ENCODE peak calls at places on chromosomes 6 and 20, in nine cellular contexts. One of them, this sample, is unnamed.

GRCh38 chr6:13425270-13425905 is 62.0 kb downstream of the GFOD1 start:
- DNase-seq in esophagus squamous epithelium: no peak
- DNase-seq in tibial nerve: no peak
- DNase-seq in effector memory CD4-positive, alpha-beta T cell: no peak
- DNase-seq in uterus: no peak
- DNase-seq in pancreas: no peak
- DNase-seq in CD4-positive, CD25-positive, alpha-beta regulatory T cell: no peak
- DNase-seq in GM12865: peak; percentile 47
- DNase-seq in kidney epithelial cell: no peak
- DNase-seq in this sample: no peak

GRCh38 chr6:35500782-35501181 is 3.9 kb upstream of the TEAD3 start:
- DNase-seq in CD4-positive, CD25-positive, alpha-beta regulatory T cell: no peak
- DNase-seq in tibial nerve: no peak
- DNase-seq in kidney epithelial cell: no peak
- DNase-seq in pancreas: no peak
- DNase-seq in esophagus squamous epithelium: no peak
- DNase-seq in uterus: no peak
- DNase-seq in effector memory CD4-positive, alpha-beta T cell: no peak
- DNase-seq in GM12865: no peak
- DNase-seq in this sample: no peak

GRCh38 chr20:34458631-34459030 is 57.6 kb upstream of the DYNLRB1 start:
- DNase-seq in GM12865: no peak
- DNase-seq in effector memory CD4-positive, alpha-beta T cell: no peak
- DNase-seq in kidney epithelial cell: no peak
- DNase-seq in tibial nerve: no peak
- DNase-seq in pancreas: no peak
- DNase-seq in uterus: no peak
- DNase-seq in esophagus squamous epithelium: no peak
- DNase-seq in CD4-positive, CD25-positive, alpha-beta regulatory T cell: no peak
- DNase-seq in this sample: no peak

GRCh38 chr6:108643184-108643583 is 82.5 kb downstream of the FOXO3 start:
- DNase-seq in uterus: no peak
- DNase-seq in kidney epithelial cell: no peak
- DNase-seq in pancreas: no peak
- DNase-seq in esophagus squamous epithelium: no peak
- DNase-seq in tibial nerve: no peak
- DNase-seq in effector memory CD4-positive, alpha-beta T cell: no peak
- DNase-seq in CD4-positive, CD25-positive, alpha-beta regulatory T cell: no peak
- DNase-seq in GM12865: no peak
- DNase-seq in this sample: no peak

GRCh38 chr20:37880726-37881591 is 22.0 kb upstream of the VSTM2L start:
- DNase-seq in GM12865: no peak
- DNase-seq in effector memory CD4-positive, alpha-beta T cell: no peak
- DNase-seq in pancreas: peak; percentile 37
- DNase-seq in tibial nerve: no peak
- DNase-seq in CD4-positive, CD25-positive, alpha-beta regulatory T cell: no peak
- DNase-seq in uterus: no peak
- DNase-seq in esophagus squamous epithelium: no peak
- DNase-seq in kidney epithelial cell: no peak
- DNase-seq in this sample: peak; percentile 36

GRCh38 chr6:21593412-21593926 is at the start of gene SOX4:
- DNase-seq in esophagus squamous epithelium: peak; percentile 51
- DNase-seq in effector memory CD4-positive, alpha-beta T cell: no peak
- DNase-seq in tibial nerve: peak; percentile 91
- DNase-seq in kidney epithelial cell: peak; percentile 96
- DNase-seq in pancreas: peak; percentile 93
- DNase-seq in uterus: peak; percentile 94
- DNase-seq in GM12865: peak; percentile 97
- DNase-seq in CD4-positive, CD25-positive, alpha-beta regulatory T cell: peak; percentile 55
- DNase-seq in this sample: peak; percentile 98

GRCh38 chr6:37078814-37079213 is 73.4 kb downstream of the FGD2 start:
- DNase-seq in CD4-positive, CD25-positive, alpha-beta regulatory T cell: no peak
- DNase-seq in esophagus squamous epithelium: no peak
- DNase-seq in GM12865: no peak
- DNase-seq in effector memory CD4-positive, alpha-beta T cell: no peak
- DNase-seq in pancreas: no peak
- DNase-seq in kidney epithelial cell: no peak
- DNase-seq in uterus: no peak
- DNase-seq in tibial nerve: no peak
- DNase-seq in this sample: no peak

GRCh38 chr6:119921491-119922010 is 572.0 kb upstream of the MAN1A1 start:
- DNase-seq in tibial nerve: no peak
- DNase-seq in CD4-positive, CD25-positive, alpha-beta regulatory T cell: no peak
- DNase-seq in uterus: no peak
- DNase-seq in esophagus squamous epithelium: no peak
- DNase-seq in pancreas: no peak
- DNase-seq in kidney epithelial cell: no peak
- DNase-seq in effector memory CD4-positive, alpha-beta T cell: no peak
- DNase-seq in GM12865: no peak
- DNase-seq in this sample: no peak

GRCh38 chr20:24102290-24102689 is 113.7 kb upstream of the GGTLC1 start:
- DNase-seq in tibial nerve: no peak
- DNase-seq in kidney epithelial cell: no peak
- DNase-seq in uterus: no peak
- DNase-seq in pancreas: no peak
- DNase-seq in effector memory CD4-positive, alpha-beta T cell: no peak
- DNase-seq in esophagus squamous epithelium: no peak
- DNase-seq in CD4-positive, CD25-positive, alpha-beta regulatory T cell: no peak
- DNase-seq in GM12865: peak; percentile 28
- DNase-seq in this sample: peak; percentile 15

GRCh38 chr6:48834706-48835105 is 628.3 kb downstream of the MMUT start:
- DNase-seq in effector memory CD4-positive, alpha-beta T cell: no peak
- DNase-seq in tibial nerve: no peak
- DNase-seq in pancreas: no peak
- DNase-seq in uterus: no peak
- DNase-seq in kidney epithelial cell: no peak
- DNase-seq in GM12865: no peak
- DNase-seq in CD4-positive, CD25-positive, alpha-beta regulatory T cell: no peak
- DNase-seq in esophagus squamous epithelium: no peak
- DNase-seq in this sample: no peak

GRCh38 chr20:36367907-36368306 is 61.8 kb downstream of the DLGAP4 start:
- DNase-seq in CD4-positive, CD25-positive, alpha-beta regulatory T cell: no peak
- DNase-seq in kidney epithelial cell: no peak
- DNase-seq in pancreas: no peak
- DNase-seq in esophagus squamous epithelium: no peak
- DNase-seq in uterus: no peak
- DNase-seq in GM12865: no peak
- DNase-seq in effector memory CD4-positive, alpha-beta T cell: no peak
- DNase-seq in tibial nerve: no peak
- DNase-seq in this sample: no peak

GRCh38 chr6:24565196-24565595 is 70.4 kb downstream of the ALDH5A1 start:
- DNase-seq in GM12865: no peak
- DNase-seq in pancreas: no peak
- DNase-seq in effector memory CD4-positive, alpha-beta T cell: no peak
- DNase-seq in tibial nerve: no peak
- DNase-seq in CD4-positive, CD25-positive, alpha-beta regulatory T cell: no peak
- DNase-seq in uterus: no peak
- DNase-seq in kidney epithelial cell: no peak
- DNase-seq in esophagus squamous epithelium: no peak
- DNase-seq in this sample: no peak

GRCh38 chr6:50608421-50608820 is 104.9 kb upstream of the TFAP2D start:
- DNase-seq in kidney epithelial cell: no peak
- DNase-seq in uterus: no peak
- DNase-seq in CD4-positive, CD25-positive, alpha-beta regulatory T cell: no peak
- DNase-seq in esophagus squamous epithelium: no peak
- DNase-seq in pancreas: no peak
- DNase-seq in effector memory CD4-positive, alpha-beta T cell: no peak
- DNase-seq in GM12865: no peak
- DNase-seq in tibial nerve: no peak
- DNase-seq in this sample: no peak

GRCh38 chr20:62980970-62981369 is 25.8 kb downstream of the BHLHE23 start:
- DNase-seq in CD4-positive, CD25-positive, alpha-beta regulatory T cell: peak; percentile 26
- DNase-seq in tibial nerve: no peak
- DNase-seq in esophagus squamous epithelium: no peak
- DNase-seq in GM12865: peak; percentile 39
- DNase-seq in uterus: no peak
- DNase-seq in pancreas: no peak
- DNase-seq in effector memory CD4-positive, alpha-beta T cell: no peak
- DNase-seq in kidney epithelial cell: no peak
- DNase-seq in this sample: peak; percentile 13

DNA sequence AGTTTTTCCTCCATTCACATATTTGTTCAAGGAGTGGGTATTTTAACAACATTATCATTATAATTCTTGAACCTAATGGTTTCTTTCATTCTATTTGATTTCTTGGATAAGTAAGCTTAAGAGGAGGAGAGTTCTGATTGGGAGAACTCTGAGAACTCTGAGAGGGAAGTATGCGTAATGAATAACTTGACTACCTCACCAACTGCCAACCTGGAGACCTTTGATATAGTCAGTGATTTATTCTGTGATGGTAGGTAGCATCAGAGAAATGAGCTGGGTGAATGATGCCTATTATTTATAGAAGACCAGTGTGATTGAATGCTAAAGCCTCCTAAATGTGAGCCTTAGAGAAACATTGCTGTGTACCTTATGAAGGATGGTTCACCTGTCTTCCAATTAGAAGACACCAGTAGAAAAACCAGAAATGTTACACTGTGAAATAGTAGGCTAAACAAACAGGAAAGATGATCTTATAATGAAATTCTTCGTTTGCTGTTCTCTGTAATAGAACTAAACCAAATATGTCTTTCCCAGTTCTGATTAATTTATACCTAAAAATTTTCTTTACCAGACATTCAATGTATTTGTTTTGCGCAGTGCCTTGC is 114.9 kb downstream of the RTN4IP1 start:
- DNase-seq in CD4-positive, CD25-positive, alpha-beta regulatory T cell: no peak
- DNase-seq in pancreas: no peak
- DNase-seq in tibial nerve: no peak
- DNase-seq in GM12865: no peak
- DNase-seq in effector memory CD4-positive, alpha-beta T cell: no peak
- DNase-seq in esophagus squamous epithelium: no peak
- DNase-seq in uterus: no peak
- DNase-seq in kidney epithelial cell: no peak
- DNase-seq in this sample: no peak
- H3K4me3 ChIP-seq in CD4-positive, CD25-positive, alpha-beta regulatory T cell: peak overlapping the region; percentile 93
- H3K4me3 ChIP-seq in pancreas: no peak overlapping the region
- H3K4me3 ChIP-seq in tibial nerve: peak overlapping the region; percentile 64
- H3K4me3 ChIP-seq in GM12865: peak overlapping the region; percentile 82
- H3K4me3 ChIP-seq in effector memory CD4-positive, alpha-beta T cell: peak overlapping the region; percentile 27
- H3K4me3 ChIP-seq in esophagus squamous epithelium: no peak overlapping the region
- H3K4me3 ChIP-seq in uterus: no peak overlapping the region
- H3K4me3 ChIP-seq in kidney epithelial cell: no peak overlapping the region
- H3K4me3 ChIP-seq in this sample: no peak overlapping the region

GRCh38 chr6:106979435-106979884 is 4.9 kb upstream of the CD24 start:
- DNase-seq in esophagus squamous epithelium: peak; percentile 21
- DNase-seq in pancreas: peak; percentile 91
- DNase-seq in effector memory CD4-positive, alpha-beta T cell: peak; percentile 44
- DNase-seq in CD4-positive, CD25-positive, alpha-beta regulatory T cell: peak; percentile 58
- DNase-seq in tibial nerve: peak; percentile 84
- DNase-seq in uterus: peak; percentile 71
- DNase-seq in kidney epithelial cell: peak; percentile 37
- DNase-seq in GM12865: peak; percentile 89
- DNase-seq in this sample: peak; percentile 92
- H3K4me3 ChIP-seq in esophagus squamous epithelium: no peak overlapping the region
- H3K4me3 ChIP-seq in pancreas: no peak overlapping the region
- H3K4me3 ChIP-seq in effector memory CD4-positive, alpha-beta T cell: no peak overlapping the region
- H3K4me3 ChIP-seq in CD4-positive, CD25-positive, alpha-beta regulatory T cell: no peak overlapping the region
- H3K4me3 ChIP-seq in tibial nerve: no peak overlapping the region
- H3K4me3 ChIP-seq in uterus: no peak overlapping the region
- H3K4me3 ChIP-seq in kidney epithelial cell: no peak overlapping the region
- H3K4me3 ChIP-seq in GM12865: no peak overlapping the region
- H3K4me3 ChIP-seq in this sample: no peak overlapping the region

DNA sequence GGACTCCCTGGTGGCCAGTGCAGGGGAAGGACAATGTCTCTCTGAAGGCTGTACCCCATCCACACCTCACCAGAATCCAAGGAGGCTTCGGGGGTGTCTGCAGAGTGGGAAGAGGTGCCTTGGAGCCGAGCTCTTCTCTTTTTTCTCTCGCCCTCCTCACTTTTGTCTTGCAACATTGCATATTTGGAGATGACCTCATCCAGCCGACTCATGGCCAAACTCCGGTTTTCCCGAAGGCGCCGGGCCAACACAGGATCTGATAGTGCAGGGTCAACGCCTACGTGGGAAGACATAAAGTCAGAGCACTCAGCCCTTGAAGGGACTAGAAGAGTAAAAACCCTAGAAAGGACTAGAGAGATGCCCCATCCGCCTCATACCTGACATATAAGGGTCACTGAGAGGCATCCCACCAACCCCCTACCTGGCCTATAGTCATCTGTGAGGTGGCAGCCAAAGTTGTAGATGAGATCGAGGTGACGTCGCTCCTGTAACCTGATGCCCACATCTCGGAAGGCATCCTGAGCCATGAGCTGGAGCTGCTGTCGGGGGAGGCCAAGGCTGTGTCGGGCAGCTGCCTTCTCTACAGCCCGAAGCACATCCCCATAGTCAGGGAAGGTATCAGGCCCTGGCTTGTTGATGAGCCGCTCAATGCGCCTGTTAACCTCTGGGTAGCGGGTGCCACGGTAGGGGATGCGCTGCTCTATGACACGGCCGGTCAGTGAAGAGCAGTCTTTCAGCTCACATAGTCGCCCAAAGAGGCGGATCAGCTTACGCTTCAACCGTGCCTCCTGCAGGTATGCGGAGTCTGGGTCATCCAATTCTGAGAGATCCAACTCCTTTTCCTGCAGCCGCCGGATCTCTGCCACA is 3.0 kb upstream of the ZBTB22 start:
- DNase-seq in esophagus squamous epithelium: no peak
- DNase-seq in pancreas: peak; percentile 63
- DNase-seq in CD4-positive, CD25-positive, alpha-beta regulatory T cell: no peak
- DNase-seq in GM12865: no peak
- DNase-seq in tibial nerve: peak; percentile 76
- DNase-seq in kidney epithelial cell: no peak
- DNase-seq in uterus: peak; percentile 86
- DNase-seq in effector memory CD4-positive, alpha-beta T cell: no peak
- DNase-seq in this sample: no peak
- H3K4me3 ChIP-seq in esophagus squamous epithelium: no peak overlapping the region
- H3K4me3 ChIP-seq in pancreas: no peak overlapping the region
- H3K4me3 ChIP-seq in CD4-positive, CD25-positive, alpha-beta regulatory T cell: no peak overlapping the region
- H3K4me3 ChIP-seq in GM12865: no peak overlapping the region
- H3K4me3 ChIP-seq in tibial nerve: no peak overlapping the region
- H3K4me3 ChIP-seq in kidney epithelial cell: no peak overlapping the region
- H3K4me3 ChIP-seq in uterus: no peak overlapping the region
- H3K4me3 ChIP-seq in effector memory CD4-positive, alpha-beta T cell: no peak overlapping the region
- H3K4me3 ChIP-seq in this sample: no peak overlapping the region

DNA sequence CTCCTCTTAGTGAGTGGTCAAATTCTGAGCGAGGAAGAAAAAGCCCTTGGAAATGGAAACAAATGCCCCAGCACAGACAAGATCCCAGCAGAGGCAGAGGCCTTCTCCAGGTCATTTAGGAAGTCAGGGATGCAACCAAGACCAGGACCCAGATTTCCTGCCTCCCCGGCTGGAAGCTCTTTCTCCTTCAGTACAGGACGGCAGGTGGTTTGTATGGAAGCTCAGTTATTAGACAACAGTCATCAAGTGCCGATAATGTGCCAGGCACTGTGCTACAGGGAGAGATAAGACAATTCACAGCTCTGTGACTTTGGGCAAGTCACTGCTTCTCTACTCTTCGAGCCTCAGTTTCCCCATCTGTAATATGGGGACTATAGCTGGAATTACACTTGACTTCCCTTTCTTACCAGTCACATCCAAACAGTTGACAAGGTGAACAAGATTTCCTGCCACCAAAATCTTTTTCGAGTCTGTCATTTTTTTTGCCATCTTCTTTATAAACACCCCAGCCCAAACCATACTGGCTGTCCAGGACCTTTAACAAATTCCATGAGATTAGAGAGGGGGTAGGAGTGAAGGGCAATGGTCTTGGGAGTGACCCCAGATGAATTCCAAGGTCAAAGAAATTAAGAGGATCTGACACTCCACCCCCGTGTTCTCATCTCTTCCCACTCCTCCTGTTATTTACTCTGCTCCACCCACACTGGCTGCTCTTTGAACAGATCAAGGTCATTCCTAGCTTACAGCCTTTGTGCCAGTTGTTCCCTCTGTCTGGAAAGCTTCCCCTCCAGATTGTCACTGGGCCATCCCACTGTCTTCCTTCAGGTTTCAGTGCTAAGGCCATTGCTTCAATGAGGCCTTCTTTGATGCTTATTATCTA is 6.0 kb downstream of the MMP9 start:
- DNase-seq in CD4-positive, CD25-positive, alpha-beta regulatory T cell: no peak
- DNase-seq in effector memory CD4-positive, alpha-beta T cell: no peak
- DNase-seq in esophagus squamous epithelium: no peak
- DNase-seq in uterus: no peak
- DNase-seq in pancreas: no peak
- DNase-seq in kidney epithelial cell: no peak
- DNase-seq in GM12865: no peak
- DNase-seq in tibial nerve: no peak
- DNase-seq in this sample: no peak
- H3K4me3 ChIP-seq in CD4-positive, CD25-positive, alpha-beta regulatory T cell: no peak overlapping the region
- H3K4me3 ChIP-seq in effector memory CD4-positive, alpha-beta T cell: no peak overlapping the region
- H3K4me3 ChIP-seq in esophagus squamous epithelium: no peak overlapping the region
- H3K4me3 ChIP-seq in uterus: no peak overlapping the region
- H3K4me3 ChIP-seq in pancreas: no peak overlapping the region
- H3K4me3 ChIP-seq in kidney epithelial cell: no peak overlapping the region
- H3K4me3 ChIP-seq in GM12865: no peak overlapping the region
- H3K4me3 ChIP-seq in tibial nerve: no peak overlapping the region
- H3K4me3 ChIP-seq in this sample: no peak overlapping the region

This sample was measured in HAP-1.